ENCODE peak calls at places on chromosomes 13 and 19, in nine cellular contexts. S is neural progenitor cell; G is pancreas; Z is activated naive CD4-positive, alpha-beta T cell treated with Interleukin-2 at 50 U/mL for 16 hours; P is astrocyte; R is RWPE1; U is fibroblast of lung; V is stimulated activated CD8-positive, alpha-beta memory T cell treated with anti-CD3 and anti-CD28 coated beads, Interleukin-4, amount 100 ng/mL, for 4 hours; T is brain pericyte. Y is an unnamed sample.

GRCh38 chr13:21550918-21551317 is 53.1 kb downstream of the MICU2 start:
- DNase-seq in S (no peak), G (no peak), Z (no peak), P (no peak), R (peak; percentile 17), U (no peak), V (no peak), T (no peak), Y (no peak)

GRCh38 chr13:26967119-26968038 is 204.2 kb downstream of the USP12 start:
- DNase-seq in S (no peak), G (no peak), Z (no peak), P (no peak), R (no peak), U (no peak), V (no peak), T (no peak), Y (peak; percentile 66)

GRCh38 chr13:113448545-113448884 is 4.8 kb downstream of the ADPRHL1 start:
- DNase-seq in S (no peak), G (peak; percentile 79), Z (no peak), P (no peak), R (no peak), U (no peak), V (no peak), T (no peak), Y (no peak)

GRCh38 chr13:60398949-60399589 is 2.0 kb downstream of the TDRD3 start:
- DNase-seq in S (no peak), G (no peak), Z (no peak), P (peak; percentile 8), R (no peak), U (peak; percentile 22), V (no peak), T (no peak), Y (peak; percentile 14)

GRCh38 chr19:33259532-33259931 is 33.9 kb upstream of the SLC7A10 start:
- DNase-seq in S (no peak), G (no peak), Z (no peak), P (no peak), R (no peak), U (no peak), V (no peak), T (no peak), Y (no peak)

GRCh38 chr13:61466280-61466679 is 50.6 kb upstream of the PCDH20 start:
- DNase-seq in S (peak; percentile 18), G (no peak), Z (no peak), P (no peak), R (no peak), U (no peak), V (no peak), T (no peak), Y (no peak)

GRCh38 chr19:20558011-20558410 is 7.6 kb downstream of the ZNF737 start:
- DNase-seq in S (no peak), G (no peak), Z (no peak), P (no peak), R (no peak), U (no peak), V (no peak), T (no peak), Y (no peak)

GRCh38 chr13:74191036-74191809 is 57.0 kb upstream of the KLF12 start:
- DNase-seq in S (peak; percentile 18), G (no peak), Z (peak; percentile 8), P (peak; percentile 33), R (no peak), U (peak; percentile 44), V (no peak), T (no peak), Y (no peak)

GRCh38 chr13:40161008-40161694 is 505.3 kb downstream of the FOXO1 start:
- DNase-seq in S (no peak), G (no peak), Z (no peak), P (no peak), R (no peak), U (no peak), V (no peak), T (no peak), Y (no peak)

GRCh38 chr13:73880365-73880764 is 253.8 kb downstream of the KLF12 start:
- DNase-seq in S (no peak), G (no peak), Z (no peak), P (peak; percentile 63), R (no peak), U (peak; percentile 67), V (no peak), T (peak; percentile 13), Y (peak; percentile 22)

GRCh38 chr13:114044486-114044885 is 70.6 kb upstream of the C13orf46 start:
- DNase-seq in S (no peak), G (no peak), Z (no peak), P (peak; percentile 56), R (no peak), U (peak; percentile 59), V (no peak), T (no peak), Y (peak; percentile 38)

GRCh38 chr13:113455384-113455783 is 2.1 kb upstream of the ADPRHL1 start:
- DNase-seq in S (no peak), G (peak; percentile 39), Z (no peak), P (no peak), R (no peak), U (no peak), V (no peak), T (no peak), Y (no peak)

GRCh38 chr13:61255035-61255796 is 160.4 kb downstream of the PCDH20 start:
- DNase-seq in S (peak; percentile 35), G (no peak), Z (no peak), P (no peak), R (no peak), U (peak; percentile 11), V (no peak), T (no peak), Y (peak; percentile 26)